ENCODE peak calls at places on chromosomes 2 and 18, in six cellular contexts. One of them, this sample, is unnamed.

GRCh38 chr2:118048396-118048795 is 34.5 kb upstream of the CCDC93 start:
- DNase-seq in activated B cell treated with CpG ODN at 0.5 μM for 24 hours: no peak
- DNase-seq in astrocyte of the spinal cord: no peak
- DNase-seq in lung: no peak
- DNase-seq in AG09309: no peak
- DNase-seq in RWPE1: no peak
- DNase-seq in this sample: no peak

GRCh38 chr2:127386764-127387654 is 766 bp downstream of the MAP3K2 start:
- DNase-seq in activated B cell treated with CpG ODN at 0.5 μM for 24 hours: peak
- DNase-seq in astrocyte of the spinal cord: peak
- DNase-seq in lung: peak
- DNase-seq in AG09309: peak
- DNase-seq in RWPE1: peak
- DNase-seq in this sample: peak

GRCh38 chr18:36304723-36305122 is 7.2 kb downstream of the FHOD3 start:
- DNase-seq in activated B cell treated with CpG ODN at 0.5 μM for 24 hours: no peak
- DNase-seq in astrocyte of the spinal cord: no peak
- DNase-seq in lung: no peak
- DNase-seq in AG09309: no peak
- DNase-seq in RWPE1: no peak
- DNase-seq in this sample: no peak

GRCh38 chr2:160367887-160368286 is 125.7 kb downstream of the RBMS1 start:
- DNase-seq in activated B cell treated with CpG ODN at 0.5 μM for 24 hours: no peak
- DNase-seq in astrocyte of the spinal cord: peak
- DNase-seq in lung: no peak
- DNase-seq in AG09309: peak
- DNase-seq in RWPE1: no peak
- DNase-seq in this sample: no peak

GRCh38 chr2:65367517-65367916 is 64.9 kb downstream of the SPRED2 start:
- DNase-seq in activated B cell treated with CpG ODN at 0.5 μM for 24 hours: no peak
- DNase-seq in astrocyte of the spinal cord: peak
- DNase-seq in lung: no peak
- DNase-seq in AG09309: peak
- DNase-seq in RWPE1: peak
- DNase-seq in this sample: no peak

GRCh38 chr18:48803518-48803917 is 147.2 kb downstream of the SMAD7 start:
- DNase-seq in activated B cell treated with CpG ODN at 0.5 μM for 24 hours: peak
- DNase-seq in astrocyte of the spinal cord: no peak
- DNase-seq in lung: no peak
- DNase-seq in AG09309: no peak
- DNase-seq in RWPE1: no peak
- DNase-seq in this sample: no peak

GRCh38 chr2:88159955-88160415 is 10.2 kb upstream of the THNSL2 start:
- DNase-seq in activated B cell treated with CpG ODN at 0.5 μM for 24 hours: no peak
- DNase-seq in astrocyte of the spinal cord: peak
- DNase-seq in lung: peak
- DNase-seq in AG09309: peak
- DNase-seq in RWPE1: peak
- DNase-seq in this sample: peak

GRCh38 chr2:233501198-233502076 is 65.1 kb downstream of the USP40 start:
- DNase-seq in activated B cell treated with CpG ODN at 0.5 μM for 24 hours: no peak
- DNase-seq in astrocyte of the spinal cord: peak
- DNase-seq in lung: no peak
- DNase-seq in AG09309: no peak
- DNase-seq in RWPE1: no peak
- DNase-seq in this sample: no peak

GRCh38 chr18:28153485-28154065 is 23.4 kb downstream of the CDH2 start:
- DNase-seq in activated B cell treated with CpG ODN at 0.5 μM for 24 hours: no peak
- DNase-seq in astrocyte of the spinal cord: no peak
- DNase-seq in lung: no peak
- DNase-seq in AG09309: no peak
- DNase-seq in RWPE1: no peak
- DNase-seq in this sample: no peak

GRCh38 chr2:43222472-43223146 is 3.8 kb downstream of the ZFP36L2 start:
- DNase-seq in activated B cell treated with CpG ODN at 0.5 μM for 24 hours: no peak
- DNase-seq in astrocyte of the spinal cord: peak
- DNase-seq in lung: no peak
- DNase-seq in AG09309: no peak
- DNase-seq in RWPE1: no peak
- DNase-seq in this sample: no peak

GRCh38 chr2:46164581-46165301 is 132.5 kb upstream of the EPAS1 start:
- DNase-seq in activated B cell treated with CpG ODN at 0.5 μM for 24 hours: no peak
- DNase-seq in astrocyte of the spinal cord: peak
- DNase-seq in lung: peak
- DNase-seq in AG09309: peak
- DNase-seq in RWPE1: peak
- DNase-seq in this sample: peak

GRCh38 chr2:85246348-85246747 is 81.4 kb downstream of the TGOLN2 start:
- DNase-seq in activated B cell treated with CpG ODN at 0.5 μM for 24 hours: no peak
- DNase-seq in astrocyte of the spinal cord: no peak
- DNase-seq in lung: no peak
- DNase-seq in AG09309: no peak
- DNase-seq in RWPE1: no peak
- DNase-seq in this sample: no peak

GRCh38 chr2:65186093-65186868 is 41.4 kb upstream of the ACTR2 start:
- DNase-seq in activated B cell treated with CpG ODN at 0.5 μM for 24 hours: no peak
- DNase-seq in astrocyte of the spinal cord: no peak
- DNase-seq in lung: no peak
- DNase-seq in AG09309: no peak
- DNase-seq in RWPE1: no peak
- DNase-seq in this sample: no peak

GRCh38 chr2:175402591-175402990 is 221.1 kb upstream of the ATP5MC3 start:
- DNase-seq in activated B cell treated with CpG ODN at 0.5 μM for 24 hours: no peak
- DNase-seq in astrocyte of the spinal cord: no peak
- DNase-seq in lung: no peak
- DNase-seq in AG09309: no peak
- DNase-seq in RWPE1: no peak
- DNase-seq in this sample: no peak

GRCh38 chr2:98808546-98808945 is 77.6 kb upstream of the MGAT4A start:
- DNase-seq in activated B cell treated with CpG ODN at 0.5 μM for 24 hours: no peak
- DNase-seq in astrocyte of the spinal cord: no peak
- DNase-seq in lung: no peak
- DNase-seq in AG09309: no peak
- DNase-seq in RWPE1: no peak
- DNase-seq in this sample: no peak

GRCh38 chr2:25377822-25378421 is 36.2 kb upstream of the DNMT3A start:
- DNase-seq in activated B cell treated with CpG ODN at 0.5 μM for 24 hours: peak
- DNase-seq in astrocyte of the spinal cord: no peak
- DNase-seq in lung: no peak
- DNase-seq in AG09309: no peak
- DNase-seq in RWPE1: no peak
- DNase-seq in this sample: no peak

GRCh38 chr2:29952973-29953372 is 31.6 kb upstream of the ALK start:
- DNase-seq in activated B cell treated with CpG ODN at 0.5 μM for 24 hours: no peak
- DNase-seq in astrocyte of the spinal cord: no peak
- DNase-seq in lung: no peak
- DNase-seq in AG09309: no peak
- DNase-seq in RWPE1: no peak
- DNase-seq in this sample: no peak

GRCh38 chr18:26813043-26813442 is 52.5 kb downstream of the AQP4 start:
- DNase-seq in activated B cell treated with CpG ODN at 0.5 μM for 24 hours: no peak
- DNase-seq in astrocyte of the spinal cord: no peak
- DNase-seq in lung: peak
- DNase-seq in AG09309: no peak
- DNase-seq in RWPE1: peak
- DNase-seq in this sample: peak

GRCh38 chr2:193476171-193476800 is 1281.6 kb upstream of the TMEFF2 start:
- DNase-seq in activated B cell treated with CpG ODN at 0.5 μM for 24 hours: no peak
- DNase-seq in astrocyte of the spinal cord: no peak
- DNase-seq in lung: no peak
- DNase-seq in AG09309: no peak
- DNase-seq in RWPE1: no peak
- DNase-seq in this sample: no peak

GRCh38 chr18:25503567-25504081 is 151.7 kb upstream of the ZNF521 start:
- DNase-seq in activated B cell treated with CpG ODN at 0.5 μM for 24 hours: no peak
- DNase-seq in astrocyte of the spinal cord: peak
- DNase-seq in lung: peak
- DNase-seq in AG09309: peak
- DNase-seq in RWPE1: peak
- DNase-seq in this sample: no peak

GRCh38 chr2:191933307-191934105 is 86.6 kb upstream of the CAVIN2 start:
- DNase-seq in activated B cell treated with CpG ODN at 0.5 μM for 24 hours: no peak
- DNase-seq in astrocyte of the spinal cord: no peak
- DNase-seq in lung: no peak
- DNase-seq in AG09309: no peak
- DNase-seq in RWPE1: no peak
- DNase-seq in this sample: no peak

GRCh38 chr2:232367591-232368233 is 10.8 kb upstream of the ALPP start:
- DNase-seq in activated B cell treated with CpG ODN at 0.5 μM for 24 hours: no peak
- DNase-seq in astrocyte of the spinal cord: no peak
- DNase-seq in lung: no peak
- DNase-seq in AG09309: no peak
- DNase-seq in RWPE1: no peak
- DNase-seq in this sample: no peak

GRCh38 chr2:232367016-232367415 is 11.5 kb upstream of the ALPP start:
- DNase-seq in activated B cell treated with CpG ODN at 0.5 μM for 24 hours: no peak
- DNase-seq in astrocyte of the spinal cord: no peak
- DNase-seq in lung: no peak
- DNase-seq in AG09309: no peak
- DNase-seq in RWPE1: no peak
- DNase-seq in this sample: no peak

GRCh38 chr2:232363784-232364615 is 14.6 kb upstream of the ALPP start:
- DNase-seq in activated B cell treated with CpG ODN at 0.5 μM for 24 hours: no peak
- DNase-seq in astrocyte of the spinal cord: peak
- DNase-seq in lung: no peak
- DNase-seq in AG09309: peak
- DNase-seq in RWPE1: no peak
- DNase-seq in this sample: no peak

GRCh38 chr2:232368311-232368731 is 10.2 kb upstream of the ALPP start:
- DNase-seq in activated B cell treated with CpG ODN at 0.5 μM for 24 hours: no peak
- DNase-seq in astrocyte of the spinal cord: no peak
- DNase-seq in lung: no peak
- DNase-seq in AG09309: no peak
- DNase-seq in RWPE1: no peak
- DNase-seq in this sample: no peak

DNA sequence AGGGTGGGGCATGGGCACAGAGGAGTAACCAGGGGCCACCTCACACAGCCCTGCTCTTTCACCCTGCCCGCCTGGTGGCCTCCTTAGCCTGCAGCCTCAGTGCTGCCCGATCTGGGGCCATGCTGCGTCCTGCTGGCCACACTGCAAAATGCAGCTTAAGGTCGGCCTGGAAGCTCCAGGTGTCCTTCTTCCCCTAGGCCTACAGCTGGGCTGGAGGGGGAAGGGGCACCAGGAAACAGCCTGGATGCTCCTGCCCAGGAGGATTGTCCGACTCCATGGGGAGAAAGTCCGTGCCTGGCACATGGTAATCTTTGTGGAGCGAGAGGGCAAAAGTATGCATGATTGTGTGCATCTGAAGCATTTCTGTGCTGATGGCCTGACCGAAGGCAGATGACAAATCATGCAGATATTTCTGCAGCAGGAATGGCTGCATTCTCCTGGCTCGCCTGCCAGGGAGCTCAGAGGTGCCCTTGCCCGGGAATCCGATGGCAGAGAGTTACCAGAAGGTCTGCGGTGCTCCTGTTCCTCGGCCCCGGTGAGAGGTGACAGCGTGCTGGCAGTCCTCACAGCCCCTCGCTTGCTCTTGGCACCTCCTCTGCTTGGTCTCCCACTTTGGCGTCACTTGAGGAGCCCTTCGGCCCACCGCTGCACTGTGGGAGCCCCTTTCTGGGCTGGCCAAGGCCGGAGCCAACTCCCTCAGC is 12.8 kb upstream of the ALPP start:
- DNase-seq in activated B cell treated with CpG ODN at 0.5 μM for 24 hours: no peak
- DNase-seq in astrocyte of the spinal cord: peak
- DNase-seq in lung: no peak
- DNase-seq in AG09309: no peak
- DNase-seq in RWPE1: no peak
- DNase-seq in this sample: peak
- TF ChIP-seq CTCF in activated B cell treated with CpG ODN at 0.5 μM for 24 hours: no peak
- TF ChIP-seq CTCF in astrocyte of the spinal cord: peak
- TF ChIP-seq CTCF in lung: no peak
- TF ChIP-seq CTCF in AG09309: peak
- TF ChIP-seq CTCF in RWPE1: no peak
- TF ChIP-seq CTCF in this sample: peak

DNA sequence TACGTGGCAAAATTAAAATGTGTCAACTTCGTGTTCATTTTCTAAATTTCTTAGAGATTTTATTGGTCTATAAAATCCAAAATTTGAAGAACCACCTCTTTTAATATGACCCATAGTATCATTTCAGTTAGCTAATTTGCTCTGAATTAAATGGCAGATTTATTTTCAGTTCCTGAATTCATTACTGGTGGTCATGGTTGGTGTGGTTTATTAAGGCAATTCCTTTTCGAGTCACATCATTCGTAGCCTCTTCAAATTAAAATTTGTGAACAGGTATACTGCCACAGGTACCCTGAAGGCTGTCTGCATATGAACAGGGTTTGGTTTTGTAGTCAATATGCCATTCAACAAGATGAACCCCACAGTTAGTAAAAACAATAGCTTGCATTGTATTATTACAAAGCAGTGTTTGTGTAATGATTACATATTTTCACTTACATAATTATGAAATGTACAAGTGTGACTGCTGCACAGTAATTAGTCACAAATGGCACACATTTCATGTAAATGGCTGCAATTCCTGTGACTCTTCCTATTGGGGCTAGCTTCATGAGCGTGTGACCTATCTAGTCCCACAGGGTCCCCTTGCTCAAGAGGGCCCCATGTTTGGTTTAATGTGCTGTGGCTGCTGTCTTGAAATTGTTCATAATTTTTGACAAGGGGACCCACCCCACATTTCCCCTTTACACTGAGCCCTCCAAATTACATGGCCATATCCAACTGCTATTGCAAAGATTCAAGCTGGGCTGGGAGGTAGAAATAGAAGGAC is 48.8 kb downstream of the CDC42EP3 start:
- DNase-seq in activated B cell treated with CpG ODN at 0.5 μM for 24 hours: no peak
- DNase-seq in astrocyte of the spinal cord: no peak
- DNase-seq in lung: no peak
- DNase-seq in AG09309: no peak
- DNase-seq in RWPE1: no peak
- DNase-seq in this sample: no peak
- TF ChIP-seq CTCF in activated B cell treated with CpG ODN at 0.5 μM for 24 hours: no peak
- TF ChIP-seq CTCF in astrocyte of the spinal cord: no peak
- TF ChIP-seq CTCF in lung: no peak
- TF ChIP-seq CTCF in AG09309: no peak
- TF ChIP-seq CTCF in RWPE1: no peak
- TF ChIP-seq CTCF in this sample: no peak

DNA sequence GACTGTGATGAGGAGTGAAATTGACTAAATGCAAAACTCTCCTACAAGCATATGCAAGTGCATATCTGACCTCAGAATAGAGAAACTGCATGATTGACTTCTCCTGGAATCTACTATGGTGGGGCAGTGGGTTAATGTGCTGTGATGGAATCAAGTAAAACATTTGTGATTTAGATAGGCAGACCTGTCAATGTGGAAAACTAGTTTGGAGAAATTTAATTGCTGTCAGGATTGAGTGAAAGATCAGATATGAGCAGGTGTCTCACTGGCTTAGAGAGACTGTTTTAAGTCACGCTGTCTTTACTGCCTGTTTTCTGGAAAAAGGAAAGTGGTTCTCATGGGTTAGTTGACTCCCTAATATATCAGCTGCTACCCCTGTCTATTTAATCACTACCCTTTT is 881.0 kb upstream of the CNTNAP5 start:
- DNase-seq in activated B cell treated with CpG ODN at 0.5 μM for 24 hours: no peak
- DNase-seq in astrocyte of the spinal cord: no peak
- DNase-seq in lung: no peak
- DNase-seq in AG09309: no peak
- DNase-seq in RWPE1: no peak
- DNase-seq in this sample: no peak
- TF ChIP-seq CTCF in activated B cell treated with CpG ODN at 0.5 μM for 24 hours: no peak
- TF ChIP-seq CTCF in astrocyte of the spinal cord: no peak
- TF ChIP-seq CTCF in lung: no peak
- TF ChIP-seq CTCF in AG09309: no peak
- TF ChIP-seq CTCF in RWPE1: no peak
- TF ChIP-seq CTCF in this sample: no peak

GRCh38 chr2:238203104-238203972 is at the start of gene ILKAP:
- DNase-seq in activated B cell treated with CpG ODN at 0.5 μM for 24 hours: peak
- DNase-seq in astrocyte of the spinal cord: peak
- DNase-seq in lung: peak
- DNase-seq in AG09309: peak
- DNase-seq in RWPE1: peak
- DNase-seq in this sample: peak
- TF ChIP-seq CTCF in activated B cell treated with CpG ODN at 0.5 μM for 24 hours: no peak
- TF ChIP-seq CTCF in astrocyte of the spinal cord: no peak
- TF ChIP-seq CTCF in lung: no peak
- TF ChIP-seq CTCF in AG09309: no peak
- TF ChIP-seq CTCF in RWPE1: no peak
- TF ChIP-seq CTCF in this sample: no peak

This sample was measured in Calu3.